ENCODE peak calls at places on chromosome 17, in six cellular contexts. X, V, S, I, K and B are unnamed samples.

GRCh38 chr17:33602981-33603380 is 309.9 kb upstream of the ASIC2 start:
- DNase-seq in X (no peak), V (no peak), S (no peak), I (no peak), K (no peak), B (no peak)

GRCh38 chr17:34668206-34668605 is 88.8 kb downstream of the TMEM132E start:
- DNase-seq in X (no peak), V (no peak), S (no peak), I (no peak), K (no peak), B (no peak)

GRCh38 chr17:57404073-57404472 is 147.8 kb downstream of the MSI2 start:
- DNase-seq in X (no peak), V (peak), S (no peak), I (no peak), K (peak), B (no peak)

GRCh38 chr17:73301359-73301758 is 10.4 kb downstream of the CDC42EP4 start:
- DNase-seq in X (no peak), V (no peak), S (no peak), I (no peak), K (no peak), B (no peak)

GRCh38 chr17:75548839-75549238 is 23.3 kb downstream of the LLGL2 start:
- DNase-seq in X (no peak), V (no peak), S (no peak), I (no peak), K (no peak), B (no peak)

GRCh38 chr17:37833237-37833859 is 88.5 kb upstream of the HNF1B start:
- DNase-seq in X (no peak), V (no peak), S (no peak), I (no peak), K (no peak), B (no peak)

GRCh38 chr17:55264273-55264639 is 504 bp upstream of the HLF start:
- DNase-seq in X (peak), V (no peak), S (no peak), I (peak), K (no peak), B (no peak)

GRCh38 chr17:73156887-73157870 is 7.6 kb upstream of the SSTR2 start:
- DNase-seq in X (no peak), V (no peak), S (no peak), I (no peak), K (no peak), B (no peak)

GRCh38 chr17:61159415-61159814 is 240.2 kb upstream of the TBX2 start:
- DNase-seq in X (no peak), V (peak), S (no peak), I (no peak), K (no peak), B (no peak)

GRCh38 chr17:62641101-62641500 is 13.6 kb downstream of the MRC2 start:
- DNase-seq in X (no peak), V (no peak), S (no peak), I (no peak), K (no peak), B (no peak)

GRCh38 chr17:1498869-1499268 is 6.4 kb upstream of the MYO1C start:
- DNase-seq in X (no peak), V (no peak), S (no peak), I (no peak), K (no peak), B (no peak)

GRCh38 chr17:58224315-58224714 is 5.3 kb upstream of the MKS1 start:
- DNase-seq in X (no peak), V (peak), S (no peak), I (no peak), K (peak), B (no peak)

GRCh38 chr17:27433521-27433920 is 22.7 kb upstream of the KSR1 start:
- DNase-seq in X (no peak), V (no peak), S (no peak), I (no peak), K (no peak), B (no peak)

GRCh38 chr17:53791551-53791950 is 31.2 kb upstream of the KIF2B start:
- DNase-seq in X (no peak), V (no peak), S (no peak), I (no peak), K (no peak), B (no peak)

GRCh38 chr17:44354582-44355309 is 8.9 kb downstream of the FAM171A2 start:
- DNase-seq in X (peak), V (no peak), S (peak), I (no peak), K (no peak), B (no peak)

GRCh38 chr17:15453246-15453645 is 14.2 kb downstream of the CDRT4 start:
- DNase-seq in X (no peak), V (no peak), S (no peak), I (no peak), K (no peak), B (no peak)

GRCh38 chr17:65417406-65418221 is 143.8 kb downstream of the AXIN2 start:
- DNase-seq in X (no peak), V (no peak), S (no peak), I (no peak), K (no peak), B (no peak)

GRCh38 chr17:72597354-72598087 is 476.7 kb downstream of the SOX9 start:
- DNase-seq in X (no peak), V (no peak), S (no peak), I (no peak), K (no peak), B (no peak)

GRCh38 chr17:80475949-80476876 is at the start of gene NPTX1:
- DNase-seq in X (no peak), V (peak), S (no peak), I (no peak), K (no peak), B (no peak)

GRCh38 chr17:81868674-81869220 is 2.4 kb downstream of the ARHGDIA start:
- DNase-seq in X (peak), V (peak), S (peak), I (peak), K (peak), B (peak)

DNA sequence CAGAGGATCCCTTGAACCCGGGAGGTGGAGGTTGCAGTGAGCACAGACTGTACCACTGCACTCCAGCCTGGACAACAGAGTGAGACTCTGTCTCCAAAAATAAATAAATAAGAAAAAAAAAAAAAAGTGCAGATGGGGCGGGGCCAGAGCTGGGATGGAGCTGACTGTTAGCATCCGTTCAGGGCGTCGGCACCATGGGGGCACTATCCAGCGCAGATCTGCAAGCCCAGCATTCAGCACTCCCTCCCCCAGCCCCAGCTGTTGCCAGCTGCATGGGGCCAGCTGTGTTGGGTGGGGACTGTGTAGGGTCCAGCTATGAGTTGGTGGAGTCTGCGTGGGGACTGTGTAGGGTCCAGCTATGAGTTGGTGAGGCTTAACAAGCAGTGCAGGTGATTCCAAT is 13.3 kb downstream of the GPRC5C start:
- DNase-seq in X (no peak), V (no peak), S (no peak), I (no peak), K (no peak), B (no peak)
- TF ChIP-seq POLR2A in X (no peak), V (no peak), S (no peak), I (no peak), K (no peak), B (no peak)

DNA sequence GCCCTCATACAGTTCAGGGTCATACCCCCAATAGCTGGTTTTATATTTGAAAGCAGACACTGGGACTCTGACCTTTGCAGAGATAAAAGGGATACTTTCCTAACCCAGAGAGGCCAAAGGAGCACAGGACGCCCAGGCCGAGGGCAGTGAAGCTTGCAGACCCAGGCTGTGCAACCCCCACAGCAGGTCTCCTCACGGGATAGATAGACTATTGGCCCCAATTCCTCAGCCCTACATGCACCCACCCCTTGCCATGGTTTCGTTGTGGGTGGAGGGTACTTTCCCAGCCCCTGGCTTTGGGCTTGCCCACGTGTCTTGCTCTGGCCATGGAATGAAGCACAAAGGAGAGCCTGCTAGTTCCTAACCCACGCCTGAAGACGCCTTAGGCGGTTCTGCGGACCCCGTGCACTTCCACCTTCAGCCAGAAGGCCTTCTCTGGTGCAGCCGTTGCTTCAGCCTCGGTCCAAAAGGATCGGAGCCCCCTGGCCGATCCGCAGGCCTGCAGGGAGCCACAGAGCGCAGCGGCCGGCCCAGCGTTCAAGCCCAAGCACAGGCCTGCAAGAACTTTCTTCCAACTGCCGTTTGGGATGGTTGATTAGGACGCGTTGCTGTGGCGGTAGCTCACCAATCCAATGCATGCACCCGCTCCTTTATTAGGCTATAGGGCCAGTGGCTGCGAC is 9.8 kb upstream of the BRCA1 start:
- DNase-seq in X (no peak), V (no peak), S (no peak), I (no peak), K (no peak), B (no peak)
- TF ChIP-seq POLR2A in X (no peak), V (no peak), S (no peak), I (no peak), K (no peak), B (no peak)

GRCh38 chr17:78141437-78142112 is 4.6 kb upstream of the C17orf99 start:
- DNase-seq in X (peak), V (no peak), S (no peak), I (no peak), K (no peak), B (no peak)

GRCh38 chr17:78144146-78144719 is 2.0 kb upstream of the C17orf99 start:
- DNase-seq in X (peak), V (peak), S (peak), I (peak), K (no peak), B (peak)

GRCh38 chr17:78144736-78145641 is 1.2 kb upstream of the C17orf99 start:
- DNase-seq in X (peak), V (peak), S (peak), I (peak), K (no peak), B (no peak)

GRCh38 chr17:78142113-78142861 is 3.9 kb upstream of the C17orf99 start:
- DNase-seq in X (no peak), V (peak), S (peak), I (peak), K (peak), B (peak)

GRCh38 chr17:78143214-78144145 is 2.7 kb upstream of the C17orf99 start:
- DNase-seq in X (no peak), V (no peak), S (no peak), I (no peak), K (no peak), B (no peak)
- TF ChIP-seq POLR2A in X (no peak), V (no peak), S (no peak), I (no peak), K (no peak), B (no peak)

GRCh38 chr17:3596804-3597464 is 12.3 kb downstream of the TRPV1 start:
- DNase-seq in X (no peak), V (no peak), S (no peak), I (no peak), K (no peak), B (no peak)
- TF ChIP-seq POLR2A in X (no peak), V (no peak), S (no peak), I (no peak), K (no peak), B (no peak)

GRCh38 chr17:59284317-59284716 is 47.1 kb upstream of the YPEL2 start:
- DNase-seq in X (no peak), V (no peak), S (no peak), I (no peak), K (no peak), B (no peak)
- TF ChIP-seq POLR2A in X (no peak), V (no peak), S (no peak), I (no peak), K (no peak), B (no peak)

GRCh38 chr17:29005936-29006438 is at the start of gene SEZ6:
- DNase-seq in X (peak), V (peak), S (peak), I (peak), K (peak), B (peak)
- TF ChIP-seq POLR2A in X (no peak), V (no peak), S (no peak), I (no peak), K (no peak), B (no peak)

DNA sequence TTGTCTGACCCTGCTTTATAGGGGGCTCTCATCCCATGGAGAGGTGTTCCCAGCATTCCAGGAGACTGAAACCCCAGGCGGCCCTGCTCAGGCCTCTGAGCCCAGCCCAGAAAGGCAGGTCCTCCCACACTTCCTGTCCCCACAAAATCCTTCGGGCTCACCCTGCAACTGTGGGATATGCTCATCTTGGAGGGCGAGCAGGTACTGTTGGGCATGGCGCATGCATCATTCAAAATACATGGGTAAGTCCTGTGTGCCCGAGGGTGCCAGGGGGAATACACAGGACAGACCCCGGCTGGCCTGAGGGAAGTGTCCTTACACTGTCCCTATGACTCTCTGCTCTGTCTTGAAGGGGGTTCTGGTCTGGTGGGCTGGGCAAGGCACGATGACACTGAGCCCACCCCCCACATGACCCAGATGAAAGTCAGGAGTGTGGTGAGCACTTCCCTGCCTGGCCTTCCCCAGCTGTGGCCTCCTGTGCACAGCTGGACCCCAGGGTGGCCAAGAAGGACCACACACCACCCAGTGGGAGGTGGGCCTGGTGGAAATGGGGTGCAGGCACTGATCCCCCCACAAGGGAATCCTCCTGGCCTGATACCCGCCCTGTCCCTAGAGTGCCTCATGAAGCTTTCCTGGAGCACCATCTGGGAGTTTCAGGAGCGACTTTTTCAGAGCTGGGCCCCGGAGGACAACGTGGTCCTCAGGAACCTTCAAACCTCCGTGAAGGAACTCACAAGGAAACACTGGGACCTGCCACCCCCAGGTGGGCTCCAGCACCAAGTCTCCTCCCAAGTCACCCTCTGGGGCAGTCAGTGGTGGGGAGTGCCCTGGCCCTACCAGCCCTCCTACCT is 46.7 kb downstream of the USP22 start:
- DNase-seq in X (peak), V (no peak), S (no peak), I (no peak), K (no peak), B (no peak)
- TF ChIP-seq POLR2A in X (no peak), V (no peak), S (no peak), I (no peak), K (no peak), B (no peak)

DNA sequence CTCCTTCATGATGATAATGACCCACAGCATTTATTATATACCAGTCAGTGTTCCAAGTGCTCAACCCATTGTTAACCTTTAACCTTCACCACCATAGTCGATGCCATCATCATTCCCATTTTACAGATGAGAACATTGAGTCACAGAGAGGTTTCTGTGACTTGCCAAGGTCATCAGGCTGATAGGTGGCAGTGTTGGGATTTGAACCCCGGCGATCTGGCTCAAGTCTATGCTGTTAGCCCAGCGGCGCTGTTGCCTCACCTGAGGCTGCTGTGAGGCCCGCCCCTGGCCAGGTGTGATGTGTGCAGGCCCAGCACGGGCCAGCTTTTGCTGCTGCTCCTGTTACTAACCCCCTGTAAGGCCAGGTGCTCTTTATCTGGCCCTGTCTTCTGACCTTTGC is 101.2 kb downstream of the OR1D5 start:
- DNase-seq in X (no peak), V (no peak), S (no peak), I (no peak), K (no peak), B (no peak)
- TF ChIP-seq POLR2A in X (no peak), V (no peak), S (no peak), I (no peak), K (no peak), B (no peak)